ENCODE peak calls at places on chromosomes 5 and 9, in eight cellular contexts. M is nephron progenitor cell, N is endothelial cell, D is GDM1, G is cerebellar cortex, Z is T-cell, H is GM04504, O is GM03348. B is an unnamed sample.

GRCh38 chr5:69509212-69509611 is 16.6 kb downstream of the OCLN start:
- DNase-seq in M (no peak), N (no peak), D (peak), G (no peak), Z (no peak), H (no peak), O (no peak), B (no peak)

GRCh38 chr9:136287960-136288753 is 15.7 kb downstream of the CCDC187 start:
- DNase-seq in M (no peak), N (no peak), D (no peak), G (no peak), Z (no peak), H (no peak), O (no peak), B (no peak)

GRCh38 chr9:122827759-122828090 is 663 bp downstream of the PDCL start:
- DNase-seq in M (peak), N (peak), D (no peak), G (no peak), Z (no peak), H (no peak), O (peak), B (no peak)

GRCh38 chr5:438481-438981 is 4.4 kb upstream of the EXOC3 start:
- DNase-seq in M (no peak), N (no peak), D (no peak), G (no peak), Z (no peak), H (no peak), O (no peak), B (no peak)

GRCh38 chr5:177325868-177326381 is 14.2 kb upstream of the MXD3 start:
- DNase-seq in M (no peak), N (no peak), D (no peak), G (no peak), Z (no peak), H (no peak), O (no peak), B (no peak)

GRCh38 chr5:56737002-56737621 is 78.2 kb upstream of the MAP3K1 start:
- DNase-seq in M (no peak), N (no peak), D (peak), G (no peak), Z (no peak), H (peak), O (no peak), B (no peak)

GRCh38 chr5:17050236-17050635 is 114.1 kb upstream of the MYO10 start:
- DNase-seq in M (no peak), N (no peak), D (no peak), G (no peak), Z (no peak), H (no peak), O (no peak), B (no peak)

GRCh38 chr9:104899759-104900247 is 28.2 kb downstream of the ABCA1 start:
- DNase-seq in M (no peak), N (no peak), D (no peak), G (no peak), Z (no peak), H (no peak), O (no peak), B (no peak)

GRCh38 chr9:114777841-114778240 is 28.0 kb downstream of the TNFSF15 start:
- DNase-seq in M (no peak), N (no peak), D (no peak), G (no peak), Z (peak), H (no peak), O (peak), B (no peak)

GRCh38 chr9:117823621-117824020 is 119.4 kb downstream of the TLR4 start:
- DNase-seq in M (no peak), N (no peak), D (no peak), G (no peak), Z (no peak), H (no peak), O (no peak), B (no peak)

GRCh38 chr5:77181173-77181572 is 29.3 kb upstream of the PDE8B start:
- DNase-seq in M (peak), N (no peak), D (no peak), G (no peak), Z (no peak), H (no peak), O (no peak), B (no peak)

GRCh38 chr9:97398999-97399758 is 12.7 kb upstream of the TDRD7 start:
- DNase-seq in M (peak), N (peak), D (peak), G (peak), Z (peak), H (peak), O (peak), B (peak)

GRCh38 chr9:116219686-116220085 is 66.1 kb downstream of the PAPPA start:
- DNase-seq in M (peak), N (no peak), D (no peak), G (no peak), Z (no peak), H (no peak), O (no peak), B (no peak)

GRCh38 chr5:143551765-143552164 is 148.3 kb upstream of the NR3C1 start:
- DNase-seq in M (no peak), N (no peak), D (no peak), G (no peak), Z (no peak), H (no peak), O (no peak), B (no peak)

GRCh38 chr5:180364306-180364856 is 11.2 kb upstream of the GFPT2 start:
- DNase-seq in M (no peak), N (no peak), D (no peak), G (no peak), Z (no peak), H (no peak), O (no peak), B (no peak)

B was measured in NCI-H526.